ENCODE peak calls at places on chromosomes 6 and 20, in seven cellular contexts. J, F, A, H, Y, V and O are unnamed samples.
A peak's percentile ranks its signal among the peaks of the same experiment; 100 is the strongest.

GRCh38 chr20:37123441-37123840 is 27.6 kb upstream of the RBL1 start:
- DNase-seq in V (no peak), J (no peak), A (no peak), F (no peak), H (no peak), Y (peak; percentile 12), O (no peak)

GRCh38 chr6:24667378-24667803 is 514 bp downstream of the ACOT13 start:
- DNase-seq in J (peak; percentile 5), H (peak; percentile 57), A (peak; percentile 55), Y (peak; percentile 7), V (peak; percentile 54), F (peak; percentile 16), O (peak; percentile 22)

GRCh38 chr6:74568851-74569250 is 637.0 kb downstream of the COL12A1 start:
- DNase-seq in Y (no peak), J (peak; percentile 35), V (no peak), F (no peak), A (no peak), H (no peak), O (no peak)

GRCh38 chr6:143241110-143241509 is 180.4 kb downstream of the AIG1 start:
- DNase-seq in H (no peak), Y (no peak), F (no peak), V (no peak), A (no peak), J (peak; percentile 71), O (no peak)

GRCh38 chr6:29943053-29943966 is 978 bp downstream of the HLA-A start:
- DNase-seq in V (no peak), H (peak; percentile 37), F (no peak), Y (no peak), J (no peak), A (no peak), O (no peak)

GRCh38 chr20:20012517-20012916 is 4.6 kb upstream of the NAA20 start:
- DNase-seq in A (no peak), J (no peak), F (no peak), H (no peak), V (no peak), Y (no peak), O (no peak)

GRCh38 chr20:43824699-43825402 is 89.8 kb upstream of the TOX2 start:
- DNase-seq in F (no peak), Y (peak; percentile 12), J (peak; percentile 61), V (peak; percentile 63), A (no peak), H (peak; percentile 39), O (peak; percentile 78)

GRCh38 chr6:118398066-118398465 is 150.0 kb upstream of the PLN start:
- DNase-seq in V (no peak), J (no peak), F (no peak), A (no peak), H (no peak), Y (no peak), O (no peak)

GRCh38 chr6:166470029-166470862 is 87.5 kb upstream of the MPC1 start:
- DNase-seq in A (no peak), H (no peak), J (no peak), V (no peak), Y (no peak), F (no peak), O (no peak)

GRCh38 chr6:137846772-137847313 is 20.2 kb upstream of the TNFAIP3 start:
- DNase-seq in H (no peak), Y (no peak), F (no peak), V (no peak), J (no peak), A (no peak), O (no peak)

GRCh38 chr6:41759106-41759904 is 12.1 kb upstream of the PGC start:
- DNase-seq in J (no peak), H (no peak), A (no peak), F (no peak), Y (no peak), V (no peak), O (no peak)

GRCh38 chr6:4316867-4317400 is 181.6 kb upstream of the ECI2 start:
- DNase-seq in A (no peak), F (no peak), H (peak; percentile 94), J (peak; percentile 92), V (peak; percentile 51), Y (peak; percentile 45), O (peak; percentile 60)

GRCh38 chr6:158722176-158722729 is 72.4 kb downstream of the SYTL3 start:
- DNase-seq in Y (no peak), H (no peak), A (no peak), J (no peak), V (no peak), F (no peak), O (no peak)
- H3K4me2 ChIP-seq in Y (no peak overlapping the region), H (no peak overlapping the region), A (no peak overlapping the region), J (no peak overlapping the region), V (peak overlapping the region; percentile 72), F (no peak overlapping the region), O (no peak overlapping the region)

GRCh38 chr20:309841-310644 is 12.7 kb downstream of the ZCCHC3 start:
- DNase-seq in F (peak; percentile 98), A (peak; percentile 94), J (peak; percentile 100), Y (peak; percentile 73), V (no peak), H (peak; percentile 100), O (peak; percentile 100)
- H3K4me3 ChIP-seq in F (peak overlapping the region; percentile 66), A (no peak overlapping the region), J (peak overlapping the region; percentile 43), Y (no peak overlapping the region), V (no peak overlapping the region), H (peak overlapping the region; percentile 72), O (peak overlapping the region; percentile 9)

GRCh38 chr6:49890988-49891387 is 24.7 kb upstream of the CRISP1 start:
- DNase-seq in F (no peak), H (no peak), V (no peak), Y (no peak), A (no peak), J (no peak), O (peak; percentile 94)
- H3K4me2 ChIP-seq in F (no peak overlapping the region), H (no peak overlapping the region), V (no peak overlapping the region), Y (no peak overlapping the region), A (no peak overlapping the region), J (no peak overlapping the region), O (peak overlapping the region; percentile 6)

DNA sequence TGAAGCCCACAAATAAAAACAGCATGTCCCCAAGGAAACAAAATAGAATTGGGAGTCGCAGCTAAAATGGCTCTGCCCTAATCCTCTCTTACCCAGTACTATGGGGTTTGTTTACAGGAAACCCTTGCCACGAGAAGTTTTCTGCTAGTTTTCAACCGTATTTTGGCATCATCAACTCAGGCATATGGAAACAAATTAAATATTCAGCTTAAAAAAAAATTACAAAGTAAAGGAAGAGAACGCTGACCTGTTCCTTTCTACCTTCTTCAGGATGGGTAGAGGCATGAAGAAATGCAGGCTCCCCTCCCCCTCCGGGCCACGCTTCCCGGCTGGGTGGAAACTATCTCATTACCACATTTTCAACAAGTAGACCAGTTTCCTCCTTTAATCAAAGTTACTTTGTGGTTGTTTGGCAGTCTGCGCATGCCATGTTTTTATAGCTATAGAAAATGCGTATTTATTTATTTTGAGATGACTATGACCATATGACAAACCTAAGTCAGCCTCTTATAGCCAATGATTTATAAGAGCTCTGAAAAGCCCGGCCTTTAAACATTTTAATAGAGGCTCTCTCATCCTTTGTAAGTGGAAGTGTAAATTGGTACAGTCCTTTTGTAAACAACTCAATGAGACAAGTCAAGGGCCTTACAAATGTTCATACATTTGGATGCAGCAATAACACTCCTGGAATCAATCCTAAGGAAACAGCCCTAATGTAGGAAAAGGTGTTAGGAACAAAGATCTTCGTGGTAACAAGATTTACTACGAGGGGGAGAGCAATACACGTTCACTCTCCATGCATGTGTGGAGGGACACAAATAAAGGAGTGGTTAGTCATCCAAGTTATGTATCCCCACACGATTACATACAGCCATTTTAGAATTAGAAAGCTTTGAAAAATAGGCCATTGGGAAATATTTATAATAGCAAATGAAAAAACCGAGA is 16.1 kb upstream of the ZNF217 start:
- DNase-seq in Y (peak; percentile 88), F (peak; percentile 82), H (peak; percentile 42), A (no peak), V (no peak), J (peak; percentile 58), O (peak; percentile 79)
- H3K4me3 ChIP-seq in Y (peak overlapping the region; percentile 27), F (peak overlapping the region; percentile 67), H (peak overlapping the region; percentile 7), A (no peak overlapping the region), V (no peak overlapping the region), J (no peak overlapping the region), O (no peak overlapping the region)